ENCODE peak calls at places on chromosomes 7 and 10, in five cellular contexts. P is HCT116, S is HL-60, N is spleen, B is GM12878. X is an unnamed sample.

GRCh38 chr10:44143556-44143955 is 241.3 kb downstream of the CXCL12 start:
- DNase-seq in P (no peak), S (no peak), N (no peak), B (no peak), X (no peak)

GRCh38 chr10:46992794-46993552 is 81.7 kb downstream of the PTPN20 start:
- DNase-seq in P (peak), S (peak), N (no peak), B (no peak), X (no peak)

GRCh38 chr7:136523581-136523980 is 344.9 kb upstream of the CHRM2 start:
- DNase-seq in P (no peak), S (no peak), N (no peak), B (no peak), X (no peak)

GRCh38 chr10:119898577-119898976 is 6.0 kb downstream of the SEC23IP start:
- DNase-seq in P (no peak), S (no peak), N (no peak), B (no peak), X (no peak)

GRCh38 chr7:141039366-141039765 is 24.6 kb upstream of the MRPS33 start:
- DNase-seq in P (no peak), S (no peak), N (no peak), B (no peak), X (no peak)

GRCh38 chr7:144717720-144718119 is 118.1 kb downstream of the TPK1 start:
- DNase-seq in P (no peak), S (no peak), N (no peak), B (no peak), X (no peak)

GRCh38 chr7:38795596-38795995 is 113.4 kb downstream of the VPS41 start:
- DNase-seq in P (no peak), S (no peak), N (no peak), B (no peak), X (no peak)

GRCh38 chr10:131872011-131872836 is 28.6 kb upstream of the PPP2R2D start:
- DNase-seq in P (no peak), S (no peak), N (peak), B (no peak), X (no peak)

GRCh38 chr7:156067156-156067555 is 254.9 kb upstream of the SHH start:
- DNase-seq in P (no peak), S (no peak), N (no peak), B (no peak), X (no peak)

GRCh38 chr7:73567701-73568685 is 10.4 kb downstream of the TBL2 start:
- DNase-seq in P (no peak), S (no peak), N (peak), B (no peak), X (no peak)

GRCh38 chr10:63120554-63120953 is 12.6 kb upstream of the NRBF2 start:
- DNase-seq in P (no peak), S (no peak), N (no peak), B (no peak), X (no peak)

GRCh38 chr10:103692421-103693069 is 162.8 kb downstream of the SH3PXD2A start:
- DNase-seq in P (no peak), S (no peak), N (no peak), B (no peak), X (no peak)

GRCh38 chr10:13189946-13190345 is 28.6 kb downstream of the MCM10 start:
- DNase-seq in P (no peak), S (no peak), N (no peak), B (no peak), X (no peak)

GRCh38 chr10:110755781-110756180 is 111.6 kb downstream of the RBM20 start:
- DNase-seq in P (no peak), S (no peak), N (no peak), B (no peak), X (no peak)

GRCh38 chr10:94324609-94325233 is 38.0 kb downstream of the NOC3L start:
- DNase-seq in P (no peak), S (no peak), N (no peak), B (no peak), X (no peak)

GRCh38 chr10:1472178-1472577 is 265.1 kb downstream of the ADARB2 start:
- DNase-seq in P (no peak), S (no peak), N (no peak), B (no peak), X (no peak)

GRCh38 chr7:131154380-131154779 is 173.3 kb upstream of the MKLN1 start:
- DNase-seq in P (no peak), S (no peak), N (no peak), B (no peak), X (no peak)

GRCh38 chr7:131161103-131161502 is 166.6 kb upstream of the MKLN1 start:
- DNase-seq in P (no peak), S (no peak), N (no peak), B (no peak), X (no peak)

GRCh38 chr7:131159961-131160361 is 167.7 kb upstream of the MKLN1 start:
- DNase-seq in P (no peak), S (no peak), N (no peak), B (no peak), X (no peak)

DNA sequence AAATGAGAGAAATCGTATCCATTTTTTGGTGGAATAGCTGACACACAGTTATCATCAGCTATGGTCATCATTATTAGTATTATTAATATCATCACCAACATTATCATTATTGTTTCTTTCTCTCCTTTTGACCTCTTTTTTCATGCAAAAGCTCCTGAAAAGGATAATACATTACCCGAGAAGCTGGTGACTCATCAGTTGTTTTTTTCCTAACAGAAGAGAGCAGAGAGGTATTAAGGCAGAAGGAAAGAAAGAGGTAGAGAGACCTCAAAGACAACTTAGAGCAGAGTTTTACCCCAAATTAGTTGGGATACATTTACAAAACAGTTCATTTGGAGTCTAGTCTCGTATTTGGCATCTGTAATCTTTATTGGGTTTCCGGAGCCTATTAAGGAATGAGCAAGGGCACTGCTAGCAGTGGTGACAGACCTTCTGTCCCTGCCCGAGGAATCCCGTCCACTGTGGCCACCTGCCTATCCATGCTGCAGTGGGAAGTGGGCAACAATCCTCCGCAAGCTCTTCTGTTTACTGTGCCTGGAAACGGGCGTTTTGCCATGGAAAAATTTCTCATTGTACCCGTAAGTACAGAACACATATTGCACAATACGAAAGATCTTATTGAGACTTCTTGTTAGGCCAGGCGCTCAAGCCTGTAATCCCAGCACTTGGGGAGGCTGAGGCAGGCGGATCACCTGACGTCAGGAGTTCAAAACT is 170.0 kb upstream of the MKLN1 start:
- DNase-seq in P (no peak), S (no peak), N (no peak), B (no peak), X (no peak)
- TF ChIP-seq POLR2AphosphoS5 in P (no peak), S (no peak), N (no peak), B (no peak), X (no peak)

GRCh38 chr10:4194231-4194630 is 409.2 kb upstream of the KLF6 start:
- DNase-seq in P (no peak), S (no peak), N (no peak), B (no peak), X (no peak)

GRCh38 chr10:4188406-4188805 is 403.4 kb upstream of the KLF6 start:
- DNase-seq in P (no peak), S (peak), N (no peak), B (no peak), X (no peak)

GRCh38 chr10:4190876-4191275 is 405.9 kb upstream of the KLF6 start:
- DNase-seq in P (no peak), S (no peak), N (no peak), B (no peak), X (no peak)

GRCh38 chr10:4191894-4192293 is 406.9 kb upstream of the KLF6 start:
- DNase-seq in P (no peak), S (no peak), N (no peak), B (no peak), X (no peak)

GRCh38 chr10:4191354-4191753 is 406.3 kb upstream of the KLF6 start:
- DNase-seq in P (no peak), S (no peak), N (no peak), B (no peak), X (no peak)
- TF ChIP-seq POLR2AphosphoS5 in P (no peak), S (no peak), N (no peak), B (no peak), X (no peak)

DNA sequence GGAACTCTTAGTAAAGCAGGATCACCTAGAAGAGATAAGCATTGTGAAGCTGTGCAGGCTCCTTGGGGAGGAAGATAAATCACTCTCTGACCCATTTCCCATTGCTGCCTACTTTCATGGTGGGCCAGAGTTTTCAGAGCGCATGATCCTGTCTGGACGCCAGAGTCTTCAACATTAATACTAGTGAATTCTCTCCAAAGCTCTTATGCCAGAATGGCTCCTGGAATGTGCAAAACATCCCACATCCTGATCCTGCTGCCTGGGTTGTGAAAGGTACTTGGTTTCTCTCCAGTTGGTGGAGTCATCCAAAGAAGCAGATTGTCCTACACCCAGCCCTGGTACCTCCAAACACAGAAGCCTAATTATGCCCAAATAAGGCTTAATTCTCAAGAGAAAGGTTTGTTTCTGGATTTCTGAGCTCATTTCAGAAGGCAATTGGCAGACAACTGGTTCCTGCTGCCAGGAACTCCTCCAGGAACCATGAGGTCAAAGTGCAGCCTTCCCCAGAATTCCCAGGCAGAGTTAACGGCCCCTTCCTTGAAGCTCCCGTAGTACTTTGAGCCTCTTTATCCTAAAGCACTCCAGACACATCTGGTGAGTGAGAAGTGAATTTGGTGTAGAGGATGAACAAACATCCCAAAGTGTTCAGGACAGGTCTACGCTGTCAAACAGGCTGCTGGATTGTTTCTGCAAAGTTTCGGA is 495.2 kb downstream of the PLXNA4 start:
- DNase-seq in P (no peak), S (no peak), N (no peak), B (no peak), X (no peak)
- TF ChIP-seq POLR2AphosphoS5 in P (no peak), S (no peak), N (no peak), B (no peak), X (peak)

GRCh38 chr7:148261996-148262688 is 328.4 kb upstream of the C7orf33 start:
- DNase-seq in P (no peak), S (no peak), N (no peak), B (no peak), X (no peak)

GRCh38 chr7:148256433-148256832 is 334.1 kb upstream of the C7orf33 start:
- DNase-seq in P (no peak), S (no peak), N (no peak), B (no peak), X (no peak)

GRCh38 chr7:148262721-148263229 is 327.8 kb upstream of the C7orf33 start:
- DNase-seq in P (peak), S (peak), N (peak), B (no peak), X (peak)

GRCh38 chr7:148261523-148261922 is 329.0 kb upstream of the C7orf33 start:
- DNase-seq in P (no peak), S (no peak), N (no peak), B (no peak), X (no peak)

DNA sequence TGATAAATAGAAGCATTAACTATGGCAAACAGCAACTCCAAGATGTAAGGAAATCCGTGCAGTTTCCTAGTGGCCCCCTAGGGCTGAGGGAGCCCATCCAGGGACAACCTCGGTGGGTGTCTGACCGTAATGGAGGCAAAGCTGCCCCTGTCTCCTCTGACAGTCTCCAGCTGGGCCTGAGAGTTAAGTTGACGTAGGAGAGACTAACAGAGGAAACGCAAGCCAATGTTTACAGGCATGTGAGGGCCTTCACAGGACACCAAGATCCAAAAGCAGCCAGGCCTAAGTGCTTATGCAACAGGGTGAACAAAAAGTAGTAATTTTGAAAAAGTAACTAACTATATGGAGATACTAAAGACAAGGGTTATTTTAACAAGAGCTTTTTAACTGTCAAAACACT is 330.0 kb upstream of the C7orf33 start:
- DNase-seq in P (no peak), S (no peak), N (no peak), B (no peak), X (no peak)
- TF ChIP-seq POLR2AphosphoS5 in P (no peak), S (no peak), N (no peak), B (no peak), X (peak)

GRCh38 chr10:75234017-75234682 is 1.6 kb downstream of the COMTD1 start:
- DNase-seq in P (peak), S (peak), N (peak), B (peak), X (peak)

GRCh38 chr10:75230600-75231038 is 5.1 kb downstream of the COMTD1 start:
- DNase-seq in P (peak), S (peak), N (peak), B (peak), X (peak)

GRCh38 chr10:75229961-75230360 is 5.8 kb downstream of the COMTD1 start:
- DNase-seq in P (no peak), S (no peak), N (no peak), B (no peak), X (no peak)

GRCh38 chr10:75233444-75234016 is 2.2 kb downstream of the COMTD1 start:
- DNase-seq in P (no peak), S (peak), N (peak), B (no peak), X (no peak)

DNA sequence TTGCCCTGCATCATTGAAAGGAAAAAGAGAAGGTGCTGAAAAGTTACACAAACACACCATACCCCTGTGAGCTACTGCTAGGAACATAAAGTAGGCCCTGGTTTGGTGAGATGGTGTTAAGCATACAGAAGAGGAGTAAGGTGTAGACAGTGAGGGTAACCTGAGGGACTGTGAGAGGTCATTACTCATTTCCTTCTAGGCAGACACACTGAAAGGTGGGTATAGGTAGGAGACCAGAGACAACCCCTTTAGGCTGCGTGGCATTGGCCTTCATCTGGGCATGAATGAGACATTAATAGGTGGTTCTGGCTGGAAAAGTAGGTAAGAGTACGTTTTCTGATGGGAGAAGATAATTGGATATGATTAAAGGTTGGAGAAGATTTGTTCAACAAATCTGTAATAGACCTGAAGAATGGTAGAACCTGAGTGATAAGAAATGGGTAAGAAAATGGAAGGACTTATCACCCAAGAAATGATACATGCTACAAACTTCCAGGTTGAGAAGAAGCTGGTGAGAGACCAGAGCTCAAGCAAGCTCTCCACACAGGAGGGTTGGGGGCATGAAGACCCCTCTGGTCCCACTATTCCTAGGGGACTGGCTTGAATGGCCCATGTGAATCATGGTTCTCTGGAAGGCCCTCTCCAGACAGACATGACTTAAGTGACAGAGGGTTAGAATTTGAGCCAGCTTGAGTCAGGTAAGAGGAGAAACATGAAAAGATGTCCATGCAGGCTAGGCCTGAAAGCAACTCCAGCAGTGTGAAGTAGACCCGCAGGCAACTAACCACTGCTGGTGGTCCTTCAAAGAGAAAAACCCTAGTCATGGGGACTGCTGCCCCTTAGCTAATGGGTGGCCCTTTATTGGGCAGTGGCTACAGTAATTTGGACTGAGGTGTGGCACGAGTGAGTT is 3.8 kb downstream of the COMTD1 start:
- DNase-seq in P (no peak), S (no peak), N (no peak), B (no peak), X (no peak)
- TF ChIP-seq POLR2AphosphoS5 in P (peak), S (peak), N (peak), B (peak), X (no peak)